ENCODE peak calls at places on chromosomes 11 and 22, in seven cellular contexts. A, U, F, M, G, V and C are unnamed samples.

GRCh38 chr22:46203590-46203980 is 46.5 kb downstream of the CDPF1 start:
- DNase-seq in A (no peak), U (no peak), F (peak), M (no peak), G (no peak), V (no peak), C (no peak)

GRCh38 chr11:452203-452744 is 2.2 kb downstream of the PTDSS2 start:
- DNase-seq in A (no peak), U (no peak), F (no peak), M (no peak), G (no peak), V (no peak), C (no peak)

GRCh38 chr11:113174862-113175261 is 139.5 kb upstream of the TTC12 start:
- DNase-seq in A (no peak), U (no peak), F (no peak), M (no peak), G (no peak), V (no peak), C (no peak)

GRCh38 chr22:47135338-47135737 is 372.9 kb downstream of the TBC1D22A start:
- DNase-seq in A (no peak), U (no peak), F (no peak), M (no peak), G (no peak), V (no peak), C (no peak)

GRCh38 chr22:46041642-46042041 is 64.7 kb upstream of the WNT7B start:
- DNase-seq in A (no peak), U (peak), F (peak), M (no peak), G (no peak), V (no peak), C (no peak)

GRCh38 chr11:66835762-66836405 is 7.4 kb upstream of the RCE1 start:
- DNase-seq in A (no peak), U (no peak), F (no peak), M (no peak), G (no peak), V (no peak), C (no peak)

GRCh38 chr11:83609181-83609580 is 323.0 kb upstream of the CCDC90B start:
- DNase-seq in A (no peak), U (no peak), F (no peak), M (no peak), G (no peak), V (no peak), C (no peak)

GRCh38 chr11:78270993-78271392 is 82.3 kb downstream of the USP35 start:
- DNase-seq in A (no peak), U (no peak), F (no peak), M (no peak), G (no peak), V (no peak), C (no peak)

GRCh38 chr11:45204761-45205160 is 58.3 kb downstream of the PRDM11 start:
- DNase-seq in A (no peak), U (no peak), F (no peak), M (no peak), G (no peak), V (no peak), C (no peak)

GRCh38 chr11:107591098-107591445 is at the start of gene ELMOD1:
- DNase-seq in A (peak), U (peak), F (peak), M (no peak), G (peak), V (peak), C (peak)

GRCh38 chr22:46076651-46077339 is 73.5 kb upstream of the PPARA start:
- DNase-seq in A (no peak), U (peak), F (peak), M (no peak), G (peak), V (peak), C (no peak)

GRCh38 chr11:126366064-126366822 is 10.8 kb downstream of the ST3GAL4 start:
- DNase-seq in A (no peak), U (peak), F (no peak), M (no peak), G (no peak), V (no peak), C (no peak)

GRCh38 chr22:26453812-26454500 is 24.9 kb downstream of the ASPHD2 start:
- DNase-seq in A (no peak), U (no peak), F (no peak), M (no peak), G (no peak), V (no peak), C (no peak)

GRCh38 chr11:124394408-124394807 is 4.4 kb downstream of the OR8B3 start:
- DNase-seq in A (peak), U (no peak), F (no peak), M (no peak), G (peak), V (peak), C (no peak)

GRCh38 chr22:46119729-46120419 is 30.5 kb upstream of the PPARA start:
- DNase-seq in A (peak), U (no peak), F (no peak), M (no peak), G (peak), V (no peak), C (no peak)

GRCh38 chr11:66907751-66908173 is 50.4 kb downstream of the PC start:
- DNase-seq in A (no peak), U (peak), F (no peak), M (no peak), G (no peak), V (no peak), C (no peak)

GRCh38 chr22:27088026-27088425 is 430.6 kb downstream of the MIAT start:
- DNase-seq in A (peak), U (no peak), F (no peak), M (no peak), G (no peak), V (no peak), C (no peak)

GRCh38 chr11:65446446-65447277 is 24.1 kb downstream of the NEAT1 start:
- DNase-seq in A (peak), U (peak), F (peak), M (no peak), G (no peak), V (peak), C (no peak)

GRCh38 chr11:102116453-102117205 is 6.4 kb downstream of the YAP1 start:
- DNase-seq in A (no peak), U (no peak), F (no peak), M (no peak), G (peak), V (no peak), C (no peak)

GRCh38 chr11:73469401-73469800 is 93.2 kb downstream of the RELT start:
- DNase-seq in A (no peak), U (no peak), F (no peak), M (no peak), G (no peak), V (no peak), C (no peak)

GRCh38 chr22:19874307-19875060 is 19.8 kb upstream of the GNB1L start:
- DNase-seq in A (no peak), U (no peak), F (peak), M (no peak), G (no peak), V (no peak), C (peak)

GRCh38 chr11:66559141-66559861 is 9.1 kb downstream of the CTSF start:
- DNase-seq in A (no peak), U (no peak), F (no peak), M (no peak), G (no peak), V (no peak), C (no peak)

GRCh38 chr11:126716456-126717083 is 284.0 kb downstream of the KIRREL3 start:
- DNase-seq in A (peak), U (no peak), F (no peak), M (peak), G (peak), V (peak), C (no peak)

GRCh38 chr22:28771195-28771791 is 1.2 kb upstream of the CCDC117 start:
- DNase-seq in A (no peak), U (peak), F (no peak), M (no peak), G (peak), V (no peak), C (peak)

GRCh38 chr11:84847842-84848241 is 779.3 kb downstream of the DLG2 start:
- DNase-seq in A (no peak), U (no peak), F (no peak), M (no peak), G (no peak), V (peak), C (no peak)

GRCh38 chr11:96203567-96204365 is 139.2 kb downstream of the MAML2 start:
- DNase-seq in A (no peak), U (no peak), F (no peak), M (no peak), G (no peak), V (no peak), C (no peak)

GRCh38 chr11:62719302-62719978 is 7.8 kb downstream of the HNRNPUL2 start:
- DNase-seq in A (no peak), U (no peak), F (no peak), M (no peak), G (no peak), V (no peak), C (no peak)

GRCh38 chr11:46410021-46410420 is 18.4 kb upstream of the CHRM4 start:
- DNase-seq in A (no peak), U (no peak), F (no peak), M (no peak), G (peak), V (no peak), C (no peak)

GRCh38 chr11:129740877-129741276 is 74.8 kb upstream of the TMEM45B start:
- DNase-seq in A (no peak), U (no peak), F (no peak), M (no peak), G (no peak), V (no peak), C (no peak)

GRCh38 chr11:15945726-15946125 is 410.6 kb downstream of the SOX6 start:
- DNase-seq in A (no peak), U (no peak), F (no peak), M (no peak), G (no peak), V (no peak), C (no peak)
- H3K27ac ChIP-seq in A (no peak), U (no peak), F (no peak), M (no peak), G (no peak), V (no peak), C (no peak)

DNA sequence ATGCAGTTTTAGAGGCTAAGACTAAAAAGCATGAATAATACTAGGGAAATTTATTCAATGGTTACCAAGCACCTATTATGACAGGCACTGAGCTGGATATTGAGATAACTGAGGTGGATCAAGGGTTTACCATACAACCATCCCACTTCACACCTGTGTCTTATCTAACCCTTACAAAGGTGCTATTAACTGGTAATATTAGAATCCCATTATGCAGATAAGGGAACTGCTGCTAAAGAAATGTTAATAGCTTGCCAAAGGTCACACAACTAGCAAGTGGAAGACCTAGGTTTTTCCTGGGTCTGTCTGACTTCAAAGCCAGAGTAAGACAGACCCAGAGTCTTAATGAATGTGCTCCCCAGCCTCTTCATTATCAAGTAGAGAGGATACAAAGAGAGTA is 21.1 kb upstream of the VSTM5 start:
- DNase-seq in A (no peak), U (no peak), F (no peak), M (no peak), G (no peak), V (no peak), C (no peak)
- H3K27ac ChIP-seq in A (no peak), U (no peak), F (no peak), M (no peak), G (no peak), V (no peak), C (no peak)

GRCh38 chr22:37561209-37562048 is 1.1 kb downstream of the CDC42EP1 start:
- DNase-seq in A (peak), U (peak), F (peak), M (no peak), G (peak), V (peak), C (peak)
- H3K27ac ChIP-seq in A (peak), U (peak), F (peak), M (no peak), G (peak), V (peak), C (peak)

DNA sequence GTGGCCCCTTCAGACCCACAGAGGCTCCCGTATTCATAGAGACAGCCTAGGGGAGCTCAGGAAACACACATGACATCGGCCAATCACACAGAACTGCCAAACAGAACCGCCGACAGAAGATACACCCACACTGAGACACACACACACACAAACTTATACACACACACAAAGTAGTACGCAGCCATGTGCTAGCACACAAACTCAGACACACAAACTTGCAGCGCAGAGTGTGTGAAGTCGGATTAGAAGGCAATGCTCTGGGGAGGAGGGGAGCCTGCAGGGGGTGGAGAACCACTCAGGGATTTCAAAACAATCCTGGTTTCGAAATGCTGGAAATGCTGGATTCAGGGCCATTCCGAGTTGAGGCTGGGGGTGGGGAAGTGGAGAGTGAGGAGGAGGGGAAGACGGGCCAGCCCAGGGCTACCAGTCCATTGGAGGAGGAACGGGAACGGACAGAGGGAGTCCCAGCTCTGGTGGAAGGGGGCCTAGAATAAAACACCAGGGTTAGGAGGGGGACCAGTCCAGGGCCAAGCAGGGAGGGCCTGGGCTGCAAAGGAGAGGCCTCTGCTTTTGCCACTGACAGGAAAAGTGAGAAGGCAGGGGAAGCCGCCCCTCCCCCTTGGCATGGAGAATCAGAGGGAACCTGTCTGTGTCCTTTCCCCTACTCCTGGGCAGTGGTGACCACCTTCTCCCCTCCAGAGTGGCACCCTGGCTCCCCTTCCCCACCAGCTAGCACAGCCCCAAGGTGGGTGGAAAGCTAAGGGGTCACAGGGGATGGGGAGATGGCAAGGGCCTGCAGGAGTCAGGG is 4.4 kb downstream of the BCL9L start:
- DNase-seq in A (peak), U (peak), F (no peak), M (no peak), G (peak), V (peak), C (peak)
- H3K27ac ChIP-seq in A (peak), U (peak), F (peak), M (no peak), G (peak), V (peak), C (peak)

DNA sequence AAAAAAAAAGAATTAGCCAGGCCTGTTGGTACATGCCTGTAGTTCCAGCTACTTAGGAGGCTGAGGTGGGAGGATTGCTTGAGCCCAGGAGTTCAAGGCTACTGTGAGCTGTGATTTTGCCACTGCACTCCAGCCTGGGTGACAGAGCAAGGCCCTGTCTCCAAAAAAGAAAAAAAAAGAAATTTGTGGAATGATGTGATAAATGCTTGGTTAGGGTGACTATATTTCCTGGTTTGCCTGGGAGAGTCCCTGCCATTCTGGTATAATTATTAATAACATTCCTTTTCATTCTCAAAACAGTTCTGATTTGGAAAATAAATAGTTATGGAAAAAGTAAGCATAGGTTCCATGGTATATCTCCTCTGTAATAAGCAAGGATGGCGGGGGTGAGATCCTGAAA is 74.8 kb downstream of the SWAP70 start:
- DNase-seq in A (no peak), U (no peak), F (no peak), M (no peak), G (no peak), V (no peak), C (no peak)
- H3K27ac ChIP-seq in A (no peak), U (no peak), F (peak), M (no peak), G (peak), V (no peak), C (no peak)

GRCh38 chr11:111312076-111312475 is 13.7 kb downstream of the POU2AF3 start:
- DNase-seq in A (no peak), U (no peak), F (no peak), M (no peak), G (no peak), V (no peak), C (no peak)
- H3K27ac ChIP-seq in A (no peak), U (no peak), F (no peak), M (no peak), G (no peak), V (no peak), C (no peak)

DNA sequence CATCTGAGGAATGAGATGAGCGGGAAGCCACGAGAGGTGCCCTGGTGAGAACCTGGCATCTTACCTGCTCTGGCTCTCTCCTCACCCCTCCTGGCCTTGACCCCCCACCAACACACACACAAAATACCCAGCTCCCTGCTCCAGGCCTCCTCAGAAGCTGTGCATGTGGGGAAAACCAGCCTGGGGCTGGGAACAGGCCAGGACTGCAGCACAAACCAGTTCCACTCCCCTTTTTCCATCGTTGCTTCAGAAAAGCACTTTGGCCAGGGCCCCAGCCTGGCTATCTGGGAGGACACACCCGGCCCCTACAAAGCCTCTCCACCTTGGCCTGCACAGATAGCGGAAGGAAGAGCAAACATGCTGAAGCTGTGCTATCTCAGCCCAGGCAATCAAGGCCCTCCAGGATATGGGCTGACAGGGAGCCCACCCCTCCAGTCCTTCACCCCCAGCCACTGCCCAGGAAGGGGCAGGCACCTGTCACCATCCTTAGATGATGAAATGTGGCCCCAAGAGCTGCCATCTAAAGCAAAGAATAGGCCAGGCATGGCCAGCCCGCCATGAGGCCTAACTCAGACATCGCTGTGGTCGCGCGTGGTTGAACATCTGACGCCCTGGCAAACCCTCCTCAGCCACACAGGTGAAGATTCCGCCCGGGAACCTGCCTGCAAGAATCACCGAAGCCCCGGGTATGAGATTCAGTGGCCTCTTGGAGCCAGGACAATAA is 35.4 kb downstream of the PISD start:
- DNase-seq in A (no peak), U (no peak), F (peak), M (no peak), G (no peak), V (no peak), C (no peak)
- H3K27ac ChIP-seq in A (no peak), U (peak), F (peak), M (no peak), G (no peak), V (no peak), C (peak)

GRCh38 chr22:21840236-21840823 is 27.1 kb downstream of the MAPK1 start:
- DNase-seq in A (no peak), U (no peak), F (no peak), M (no peak), G (no peak), V (no peak), C (no peak)

GRCh38 chr22:21841422-21841821 is 26.0 kb downstream of the MAPK1 start:
- DNase-seq in A (no peak), U (no peak), F (no peak), M (no peak), G (no peak), V (no peak), C (no peak)

GRCh38 chr22:21842946-21843345 is 24.5 kb downstream of the MAPK1 start:
- DNase-seq in A (no peak), U (no peak), F (no peak), M (no peak), G (no peak), V (no peak), C (no peak)

GRCh38 chr22:21837184-21837979 is 30.1 kb downstream of the MAPK1 start:
- DNase-seq in A (peak), U (no peak), F (no peak), M (no peak), G (peak), V (peak), C (peak)

GRCh38 chr22:21839765-21840140 is 27.7 kb downstream of the MAPK1 start:
- DNase-seq in A (no peak), U (no peak), F (no peak), M (no peak), G (no peak), V (no peak), C (no peak)
- H3K27ac ChIP-seq in A (no peak), U (no peak), F (no peak), M (no peak), G (no peak), V (no peak), C (no peak)

DNA sequence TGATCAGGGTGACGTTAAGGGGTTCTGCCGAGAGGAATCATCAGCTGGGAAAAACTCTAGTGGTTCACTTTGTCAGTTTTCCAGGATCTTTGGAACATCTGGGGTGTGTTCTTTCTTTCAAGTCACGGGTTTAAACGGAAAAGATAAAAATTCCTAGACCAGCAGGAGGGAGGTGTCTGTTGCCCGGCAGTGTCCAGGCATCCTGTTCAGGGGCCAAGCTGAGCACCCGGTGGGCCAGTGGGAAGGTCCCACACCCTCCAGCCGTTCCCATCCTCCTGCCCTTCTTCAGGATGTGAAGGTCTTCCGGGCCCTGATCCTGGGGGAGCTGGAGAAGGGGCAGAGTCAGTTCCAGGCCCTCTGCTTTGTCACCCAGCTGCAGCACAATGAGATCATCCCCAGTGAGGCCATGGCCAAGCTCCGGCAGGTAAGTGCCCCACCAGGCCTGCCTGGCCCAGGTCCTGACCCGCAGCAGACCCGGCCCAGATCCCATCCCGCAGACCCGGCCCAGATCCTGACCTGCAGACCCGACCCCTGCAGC is 14.5 kb upstream of the POU2F3 start:
- DNase-seq in A (no peak), U (no peak), F (no peak), M (no peak), G (no peak), V (no peak), C (no peak)
- H3K27ac ChIP-seq in A (no peak), U (no peak), F (peak), M (no peak), G (no peak), V (no peak), C (no peak)